ENCODE peak calls at places on chromosomes 1 and 21, in six cellular contexts. W, B, Y, Z, I and P are unnamed samples.

GRCh38 chr21:42684109-42684916 is 30.9 kb downstream of the PDE9A start:
- DNase-seq in W (no peak), B (peak), Y (peak), Z (no peak), I (no peak), P (no peak)

GRCh38 chr1:39825432-39825941 is 36.8 kb upstream of the BMP8B start:
- DNase-seq in W (no peak), B (peak), Y (no peak), Z (no peak), I (no peak), P (no peak)

GRCh38 chr21:45451771-45452182 is 46.8 kb downstream of the COL18A1 start:
- DNase-seq in W (no peak), B (no peak), Y (no peak), Z (no peak), I (no peak), P (no peak)

GRCh38 chr1:39481289-39481688 is 10.1 kb upstream of the BMP8A start:
- DNase-seq in W (no peak), B (no peak), Y (no peak), Z (no peak), I (no peak), P (no peak)

GRCh38 chr21:45447821-45448220 is 42.9 kb downstream of the COL18A1 start:
- DNase-seq in W (peak), B (peak), Y (no peak), Z (no peak), I (no peak), P (peak)

GRCh38 chr1:17010601-17011438 is 908 bp downstream of the ATP13A2 start:
- DNase-seq in W (peak), B (peak), Y (peak), Z (peak), I (no peak), P (no peak)

GRCh38 chr1:48093696-48094518 is 96.7 kb upstream of the TRABD2B start:
- DNase-seq in W (peak), B (peak), Y (peak), Z (peak), I (peak), P (peak)

GRCh38 chr1:224340711-224341384 is 10.9 kb upstream of the NVL start:
- DNase-seq in W (no peak), B (peak), Y (peak), Z (peak), I (no peak), P (no peak)

GRCh38 chr1:12275370-12275769 is 45.5 kb downstream of the VPS13D start:
- DNase-seq in W (no peak), B (peak), Y (peak), Z (peak), I (no peak), P (no peak)

GRCh38 chr21:31283025-31283424 is 61.0 kb downstream of the TIAM1 start:
- DNase-seq in W (no peak), B (no peak), Y (peak), Z (no peak), I (no peak), P (no peak)

GRCh38 chr1:245956225-245956624 is 550.9 kb downstream of the SMYD3 start:
- DNase-seq in W (no peak), B (no peak), Y (peak), Z (no peak), I (no peak), P (no peak)

GRCh38 chr1:22236151-22236550 is 93.3 kb upstream of the WNT4 start:
- DNase-seq in W (no peak), B (no peak), Y (no peak), Z (no peak), I (no peak), P (no peak)

DNA sequence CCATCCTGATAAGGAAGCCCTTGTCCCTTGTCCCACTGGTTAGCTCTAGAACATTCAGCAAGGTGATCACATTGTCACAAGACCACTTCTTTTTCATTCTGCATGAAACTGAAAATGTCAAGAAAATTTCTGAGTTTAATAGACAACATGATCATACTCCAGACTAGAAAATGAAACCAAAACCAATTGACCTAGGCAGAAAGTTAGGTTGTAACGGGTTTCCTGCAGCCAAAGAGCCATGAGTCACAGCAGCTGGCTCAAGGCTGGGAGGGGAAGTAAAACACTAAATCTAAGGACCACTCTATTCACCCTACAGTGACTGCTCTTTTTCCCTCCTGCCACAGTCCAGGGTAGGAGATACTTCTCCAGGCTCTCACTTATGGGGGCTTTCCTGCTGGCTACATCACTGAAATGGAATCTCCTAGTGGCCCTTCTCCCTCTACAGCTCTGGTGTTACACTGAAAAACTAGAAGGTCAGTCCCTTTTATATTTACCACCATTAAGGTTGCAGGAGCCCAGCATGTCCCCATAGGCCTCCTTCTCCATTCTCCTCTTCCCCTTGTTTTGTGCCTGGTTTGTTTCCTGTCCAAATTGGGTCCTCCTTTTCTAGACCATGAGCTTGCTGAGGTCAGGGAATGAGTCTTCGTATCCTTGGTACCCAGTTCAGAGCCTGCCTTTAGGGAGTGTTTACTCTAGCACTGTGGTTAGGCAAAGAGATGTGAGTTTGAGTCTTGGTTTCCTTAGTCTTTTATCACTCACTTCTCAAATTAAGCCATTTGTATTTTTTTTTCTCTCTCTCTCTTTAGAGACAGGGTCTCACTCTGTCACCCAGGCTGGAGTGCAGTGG is 236.5 kb upstream of the JUN start:
- DNase-seq in W (peak), B (peak), Y (peak), Z (no peak), I (no peak), P (no peak)
- H3K27ac ChIP-seq in W (peak), B (no peak), Y (peak), Z (peak), I (peak), P (peak)

DNA sequence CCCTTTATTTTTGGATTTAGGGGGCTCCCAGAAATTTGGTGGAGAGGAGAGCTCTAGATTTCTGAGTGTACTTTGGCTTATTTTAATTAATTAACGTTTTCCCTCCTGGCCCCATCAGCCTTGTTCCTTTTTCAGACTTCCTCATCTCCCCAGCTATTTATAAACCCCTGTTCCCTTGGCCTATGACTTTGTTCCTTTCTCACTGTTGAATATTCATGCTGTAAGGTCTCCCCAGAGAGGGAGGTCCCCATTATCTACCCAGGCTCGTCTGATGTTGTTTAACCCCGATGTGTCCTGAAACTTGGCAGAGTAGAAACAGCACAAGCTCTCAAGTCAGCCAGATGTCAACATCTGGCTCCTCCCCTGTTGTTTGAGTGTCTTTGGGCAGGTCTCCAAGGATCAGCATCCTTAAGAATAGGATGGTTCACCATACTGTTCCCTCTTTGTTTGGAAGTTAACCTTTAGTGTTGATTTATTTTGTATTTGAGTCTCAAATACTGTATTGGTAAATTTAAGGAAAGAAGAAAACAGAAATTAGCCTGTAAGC is 153.5 kb downstream of the HIVEP3 start:
- DNase-seq in W (no peak), B (no peak), Y (no peak), Z (no peak), I (no peak), P (no peak)
- H3K27ac ChIP-seq in W (no peak), B (no peak), Y (no peak), Z (no peak), I (no peak), P (no peak)

GRCh38 chr1:222373216-222373615 is 174.7 kb downstream of the HHIPL2 start:
- DNase-seq in W (no peak), B (no peak), Y (no peak), Z (no peak), I (no peak), P (no peak)
- H3K27ac ChIP-seq in W (no peak), B (no peak), Y (no peak), Z (no peak), I (no peak), P (no peak)

GRCh38 chr1:51792864-51793263 is 85.7 kb downstream of the NRDC start:
- DNase-seq in W (peak), B (peak), Y (no peak), Z (no peak), I (no peak), P (no peak)
- H3K27ac ChIP-seq in W (no peak), B (no peak), Y (no peak), Z (no peak), I (no peak), P (no peak)